ENCODE peak calls at places on chromosomes 11 and 22, in five cellular contexts. C is HTR-8/SVneo, G is AG04450, H is SIG-M5, M is activated gamma-delta T cell. A is an unnamed sample.

GRCh38 chr11:57321388-57321995 is 3.3 kb downstream of the TNKS1BP1 start:
- DNase-seq in C (no peak), G (no peak), H (no peak), M (no peak), A (no peak)

GRCh38 chr11:85040166-85040565 is 587.0 kb downstream of the DLG2 start:
- DNase-seq in C (no peak), G (peak), H (no peak), M (no peak), A (no peak)

GRCh38 chr22:43269325-43270040 is 73.7 kb downstream of the SCUBE1 start:
- DNase-seq in C (no peak), G (no peak), H (no peak), M (no peak), A (no peak)

GRCh38 chr11:96827164-96827563 is 437.4 kb downstream of the JRKL start:
- DNase-seq in C (peak), G (no peak), H (no peak), M (no peak), A (no peak)

GRCh38 chr22:19932367-19933206 is 9.0 kb upstream of the COMT start:
- DNase-seq in C (no peak), G (no peak), H (no peak), M (no peak), A (no peak)

GRCh38 chr11:110207089-110207488 is 89.3 kb downstream of the RDX start:
- DNase-seq in C (no peak), G (no peak), H (no peak), M (no peak), A (no peak)

GRCh38 chr11:75273989-75274391 is 33.4 kb downstream of the TPBGL start:
- DNase-seq in C (no peak), G (no peak), H (no peak), M (no peak), A (no peak)

GRCh38 chr22:28907311-28908008 is 24.1 kb downstream of the ZNRF3 start:
- DNase-seq in C (no peak), G (no peak), H (no peak), M (no peak), A (no peak)

GRCh38 chr11:27390959-27391326 is 27.9 kb upstream of the CCDC34 start:
- DNase-seq in C (no peak), G (no peak), H (no peak), M (no peak), A (peak)

GRCh38 chr11:125263268-125263790 is 98.8 kb downstream of the PKNOX2 start:
- DNase-seq in C (no peak), G (peak), H (no peak), M (no peak), A (peak)

GRCh38 chr11:88320149-88320559 is 17.4 kb downstream of the CTSC start:
- DNase-seq in C (peak), G (peak), H (no peak), M (no peak), A (peak)

GRCh38 chr11:416757-417621 is 2.2 kb upstream of the SIGIRR start:
- DNase-seq in C (no peak), G (no peak), H (no peak), M (no peak), A (no peak)

GRCh38 chr11:115912484-115912945 is 408.3 kb upstream of the CADM1 start:
- DNase-seq in C (no peak), G (no peak), H (no peak), M (no peak), A (no peak)

GRCh38 chr22:27170491-27170890 is 513.1 kb downstream of the MIAT start:
- DNase-seq in C (peak), G (no peak), H (no peak), M (no peak), A (no peak)

GRCh38 chr11:108286369-108286768 is 63.5 kb downstream of the ATM start:
- DNase-seq in C (no peak), G (no peak), H (no peak), M (no peak), A (no peak)

GRCh38 chr11:88357323-88358039 is 19.9 kb upstream of the CTSC start:
- DNase-seq in C (no peak), G (no peak), H (no peak), M (no peak), A (no peak)

GRCh38 chr11:130674686-130675085 is 226.2 kb downstream of the ADAMTS15 start:
- DNase-seq in C (no peak), G (no peak), H (no peak), M (no peak), A (no peak)

GRCh38 chr22:45290410-45290936 is 5.7 kb downstream of the UPK3A start:
- DNase-seq in C (peak), G (peak), H (no peak), M (no peak), A (peak)

GRCh38 chr22:37088108-37088605 is 21.4 kb downstream of the TMPRSS6 start:
- DNase-seq in C (no peak), G (no peak), H (no peak), M (no peak), A (peak)

GRCh38 chr22:26496456-26496855 is 12.8 kb downstream of the SRRD start:
- DNase-seq in C (no peak), G (no peak), H (no peak), M (no peak), A (no peak)

GRCh38 chr22:46029574-46030200 is 52.7 kb upstream of the WNT7B start:
- DNase-seq in C (no peak), G (no peak), H (no peak), M (no peak), A (no peak)

GRCh38 chr11:70878366-70878765 is 374.0 kb downstream of the SHANK2 start:
- DNase-seq in C (no peak), G (no peak), H (no peak), M (no peak), A (no peak)

GRCh38 chr11:86923993-86924766 is 31.0 kb downstream of the FZD4 start:
- DNase-seq in C (no peak), G (no peak), H (no peak), M (no peak), A (no peak)

GRCh38 chr11:1162153-1162497 is 4.4 kb downstream of the MUC5AC start:
- DNase-seq in C (no peak), G (no peak), H (no peak), M (no peak), A (no peak)

GRCh38 chr11:68821670-68822069 is 20.0 kb downstream of the CPT1A start:
- DNase-seq in C (no peak), G (no peak), H (no peak), M (no peak), A (no peak)

GRCh38 chr11:126547161-126547560 is 191.7 kb downstream of the ST3GAL4 start:
- DNase-seq in C (peak), G (peak), H (no peak), M (no peak), A (peak)